ENCODE peak calls at places on chromosomes 13 and 19, in five cellular contexts. One of them, this sample, is unnamed.

GRCh38 chr13:78875792-78876580 is 217.0 kb upstream of the OBI1 start:
- DNase-seq in midbrain: no peak
- DNase-seq in activated naive CD4-positive, alpha-beta T cell treated with anti-CD3 and anti-CD28 coated beads, Interleukin-2, amount 10 ng/mL, durations not matched to agents 7 days and 5 days: peak
- DNase-seq in Daoy: peak
- DNase-seq in HEK293T: peak
- DNase-seq in this sample: no peak

GRCh38 chr19:6719540-6719861 is 949 bp downstream of the C3 start:
- DNase-seq in Daoy: no peak
- DNase-seq in midbrain: no peak
- DNase-seq in HEK293T: no peak
- DNase-seq in activated naive CD4-positive, alpha-beta T cell treated with anti-CD3 and anti-CD28 coated beads, Interleukin-2, amount 10 ng/mL, durations not matched to agents 7 days and 5 days: no peak
- DNase-seq in this sample: no peak

GRCh38 chr13:99971576-99972189 is at the start of gene ZIC5:
- DNase-seq in Daoy: peak
- DNase-seq in activated naive CD4-positive, alpha-beta T cell treated with anti-CD3 and anti-CD28 coated beads, Interleukin-2, amount 10 ng/mL, durations not matched to agents 7 days and 5 days: no peak
- DNase-seq in midbrain: no peak
- DNase-seq in HEK293T: peak
- DNase-seq in this sample: no peak

GRCh38 chr19:46076951-46077814 is 36.4 kb upstream of the IGFL4 start:
- DNase-seq in Daoy: peak
- DNase-seq in midbrain: peak
- DNase-seq in HEK293T: peak
- DNase-seq in activated naive CD4-positive, alpha-beta T cell treated with anti-CD3 and anti-CD28 coated beads, Interleukin-2, amount 10 ng/mL, durations not matched to agents 7 days and 5 days: peak
- DNase-seq in this sample: peak

GRCh38 chr13:70408865-70409264 is 300.6 kb upstream of the KLHL1 start:
- DNase-seq in HEK293T: no peak
- DNase-seq in activated naive CD4-positive, alpha-beta T cell treated with anti-CD3 and anti-CD28 coated beads, Interleukin-2, amount 10 ng/mL, durations not matched to agents 7 days and 5 days: no peak
- DNase-seq in midbrain: no peak
- DNase-seq in Daoy: no peak
- DNase-seq in this sample: no peak

GRCh38 chr19:47190167-47190727 is 40.8 kb downstream of the BBC3 start:
- DNase-seq in activated naive CD4-positive, alpha-beta T cell treated with anti-CD3 and anti-CD28 coated beads, Interleukin-2, amount 10 ng/mL, durations not matched to agents 7 days and 5 days: peak
- DNase-seq in Daoy: peak
- DNase-seq in midbrain: peak
- DNase-seq in HEK293T: no peak
- DNase-seq in this sample: peak

GRCh38 chr13:19888799-19889198 is 25.4 kb upstream of the ZMYM5 start:
- DNase-seq in midbrain: no peak
- DNase-seq in HEK293T: no peak
- DNase-seq in Daoy: no peak
- DNase-seq in activated naive CD4-positive, alpha-beta T cell treated with anti-CD3 and anti-CD28 coated beads, Interleukin-2, amount 10 ng/mL, durations not matched to agents 7 days and 5 days: no peak
- DNase-seq in this sample: no peak

GRCh38 chr19:21838646-21839045 is 2.7 kb upstream of the ZNF43 start:
- DNase-seq in Daoy: no peak
- DNase-seq in HEK293T: no peak
- DNase-seq in midbrain: no peak
- DNase-seq in activated naive CD4-positive, alpha-beta T cell treated with anti-CD3 and anti-CD28 coated beads, Interleukin-2, amount 10 ng/mL, durations not matched to agents 7 days and 5 days: no peak
- DNase-seq in this sample: no peak

GRCh38 chr13:93430346-93430745 is 203.7 kb downstream of the GPC6 start:
- DNase-seq in Daoy: no peak
- DNase-seq in midbrain: no peak
- DNase-seq in activated naive CD4-positive, alpha-beta T cell treated with anti-CD3 and anti-CD28 coated beads, Interleukin-2, amount 10 ng/mL, durations not matched to agents 7 days and 5 days: no peak
- DNase-seq in HEK293T: no peak
- DNase-seq in this sample: no peak

GRCh38 chr13:74077847-74078246 is 56.4 kb downstream of the KLF12 start:
- DNase-seq in Daoy: no peak
- DNase-seq in HEK293T: peak
- DNase-seq in activated naive CD4-positive, alpha-beta T cell treated with anti-CD3 and anti-CD28 coated beads, Interleukin-2, amount 10 ng/mL, durations not matched to agents 7 days and 5 days: no peak
- DNase-seq in midbrain: no peak
- DNase-seq in this sample: no peak

GRCh38 chr13:63449549-63449948 is 2033.9 kb upstream of the PCDH20 start:
- DNase-seq in Daoy: no peak
- DNase-seq in midbrain: no peak
- DNase-seq in activated naive CD4-positive, alpha-beta T cell treated with anti-CD3 and anti-CD28 coated beads, Interleukin-2, amount 10 ng/mL, durations not matched to agents 7 days and 5 days: no peak
- DNase-seq in HEK293T: peak
- DNase-seq in this sample: no peak